ENCODE peak calls at places on chromosomes 1 and 21, in seven cellular contexts. H is fibroblast of lung, G is left ventricle myocardium inferior, D is HFF-Myc, S is A549, F is thoracic aorta, C is foreskin fibroblast. Q is an unnamed sample.

GRCh38 chr1:191714810-191715209 is 443.5 kb upstream of the RGS18 start:
- DNase-seq in H (no peak), G (no peak), D (no peak), S (no peak), F (no peak), C (no peak), Q (no peak)

GRCh38 chr1:15413563-15414449 is 4.1 kb downstream of the EFHD2 start:
- DNase-seq in H (no peak), G (no peak), D (no peak), S (no peak), F (no peak), C (no peak), Q (no peak)

GRCh38 chr1:109547412-109548320 is 749 bp upstream of the GNAI3 start:
- DNase-seq in H (peak), G (no peak), D (no peak), S (no peak), F (no peak), C (no peak), Q (no peak)

GRCh38 chr1:11862890-11863289 is 4.1 kb upstream of the NPPB start:
- DNase-seq in H (no peak), G (no peak), D (no peak), S (no peak), F (no peak), C (no peak), Q (no peak)

GRCh38 chr1:35564884-35565741 is 7.5 kb downstream of the NCDN start:
- DNase-seq in H (no peak), G (no peak), D (no peak), S (no peak), F (no peak), C (no peak), Q (no peak)

GRCh38 chr21:36135391-36136094 is 664 bp downstream of the CBR3 start:
- DNase-seq in H (peak), G (peak), D (no peak), S (peak), F (no peak), C (peak), Q (peak)

GRCh38 chr21:21200103-21200938 is 202.1 kb downstream of the NCAM2 start:
- DNase-seq in H (peak), G (peak), D (peak), S (peak), F (peak), C (peak), Q (peak)

GRCh38 chr1:151639466-151639865 is 27.6 kb downstream of the SNX27 start:
- DNase-seq in H (peak), G (no peak), D (no peak), S (peak), F (no peak), C (peak), Q (no peak)

GRCh38 chr21:28142692-28143091 is 850.0 kb downstream of the LTN1 start:
- DNase-seq in H (peak), G (no peak), D (peak), S (no peak), F (no peak), C (peak), Q (no peak)

GRCh38 chr1:26280333-26281042 is 602 bp downstream of the SH3BGRL3 start:
- DNase-seq in H (peak), G (no peak), D (no peak), S (no peak), F (no peak), C (no peak), Q (no peak)

GRCh38 chr1:72282271-72282656 is at the start of gene NEGR1:
- DNase-seq in H (peak), G (peak), D (no peak), S (no peak), F (peak), C (peak), Q (no peak)

GRCh38 chr1:55275976-55276375 is 60.8 kb upstream of the USP24 start:
- DNase-seq in H (peak), G (no peak), D (no peak), S (no peak), F (no peak), C (no peak), Q (no peak)

DNA sequence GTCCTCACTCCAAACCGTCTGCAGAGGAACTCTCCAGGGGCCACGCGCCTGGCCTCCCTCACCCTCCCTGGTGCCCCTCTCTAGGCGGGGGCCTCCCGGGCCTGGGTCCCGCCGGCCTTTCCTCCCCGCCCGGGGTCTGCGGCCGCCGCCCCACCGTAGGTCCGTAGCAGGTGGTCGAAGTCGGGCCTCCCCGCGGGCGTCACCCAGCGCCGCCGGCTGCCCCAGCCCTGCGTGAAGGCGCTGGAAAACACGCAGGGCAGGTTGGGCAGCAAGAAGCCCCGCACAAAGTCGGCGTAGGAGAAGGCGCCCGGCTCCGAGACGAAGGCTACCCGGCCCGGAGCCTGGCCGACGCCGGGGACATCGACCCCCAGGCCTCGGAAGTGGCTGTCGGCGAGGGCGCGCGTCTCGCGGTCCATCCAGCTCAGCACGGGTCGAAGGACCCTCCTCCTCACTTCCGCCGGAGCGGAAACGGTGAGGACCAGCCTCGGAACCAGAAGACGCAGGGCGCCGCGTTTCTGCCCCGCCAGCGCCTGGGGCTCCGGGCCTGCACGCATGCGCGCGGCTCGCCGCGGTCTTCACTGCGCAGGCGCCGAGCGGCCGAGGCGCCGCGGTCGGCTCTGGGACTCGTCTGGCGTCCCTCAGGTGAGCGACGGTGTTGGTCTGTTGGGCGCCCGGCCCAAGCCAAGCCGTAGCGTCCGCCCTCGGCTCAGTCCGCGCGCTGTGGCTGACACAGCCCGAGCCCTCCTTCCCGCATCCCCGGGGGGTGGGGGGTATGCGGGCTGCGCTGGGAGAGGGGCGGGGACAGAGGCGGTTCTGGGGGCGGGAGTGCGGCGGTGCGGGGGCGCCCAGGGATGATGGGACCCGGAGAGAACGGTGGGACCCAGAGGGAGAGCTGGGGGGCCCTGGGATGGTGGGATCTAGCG is at the start of the genes JMJD4 and SNAP47:
- DNase-seq in H (peak), G (peak), D (peak), S (peak), F (peak), C (peak), Q (peak)
- TF ChIP-seq CTCF in H (no peak), G (no peak), D (no peak), S (no peak), F (no peak), C (no peak), Q (no peak)

GRCh38 chr21:42864286-42864685 is 15.1 kb downstream of the WDR4 start:
- DNase-seq in H (no peak), G (no peak), D (no peak), S (no peak), F (no peak), C (no peak), Q (no peak)

GRCh38 chr21:42863504-42863870 is 15.9 kb downstream of the WDR4 start:
- DNase-seq in H (no peak), G (no peak), D (no peak), S (no peak), F (no peak), C (no peak), Q (no peak)

GRCh38 chr21:42862123-42862475 is 17.2 kb downstream of the WDR4 start:
- DNase-seq in H (no peak), G (no peak), D (no peak), S (no peak), F (no peak), C (no peak), Q (no peak)

GRCh38 chr21:42861311-42862122 is 17.8 kb downstream of the WDR4 start:
- DNase-seq in H (no peak), G (no peak), D (no peak), S (no peak), F (no peak), C (no peak), Q (no peak)

DNA sequence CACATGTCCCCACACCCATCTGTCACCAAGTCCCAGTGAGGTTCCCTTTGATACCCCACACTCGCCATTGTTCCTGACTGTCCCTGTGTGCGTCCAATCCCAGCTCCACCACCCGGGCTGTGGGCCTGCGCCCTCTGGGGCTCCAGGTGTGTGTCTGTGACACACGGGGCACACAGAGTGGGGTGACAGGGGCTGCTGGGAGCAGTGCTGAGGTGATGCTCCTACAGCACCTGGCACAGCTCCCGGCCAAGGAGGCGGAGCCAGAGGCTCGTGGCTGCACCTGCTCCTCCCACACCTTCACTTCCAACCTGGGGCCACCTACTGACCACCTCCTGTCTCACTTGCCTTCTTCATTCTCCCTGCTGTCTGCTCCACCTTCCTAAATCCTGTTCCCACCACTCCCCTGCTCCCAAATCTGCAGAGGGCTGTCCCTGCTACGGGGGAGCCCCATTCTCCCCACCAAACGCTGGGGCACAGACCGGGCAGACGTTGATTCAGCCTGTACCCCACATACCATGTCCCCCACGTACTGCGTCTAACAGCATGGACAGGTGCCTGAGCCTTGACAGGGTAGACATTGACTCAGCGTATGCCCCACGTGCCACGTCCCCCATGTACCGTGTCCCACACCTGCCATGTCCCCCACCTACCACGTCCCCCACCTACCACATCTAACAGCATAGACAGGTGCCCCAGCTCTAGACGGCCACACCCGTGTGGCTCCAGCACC is 16.4 kb downstream of the WDR4 start:
- DNase-seq in H (no peak), G (no peak), D (no peak), S (peak), F (no peak), C (no peak), Q (no peak)
- TF ChIP-seq CTCF in H (no peak), G (no peak), D (no peak), S (no peak), F (no peak), C (no peak), Q (no peak)

GRCh38 chr1:160724445-160725242 is 13.0 kb upstream of the CD48 start:
- DNase-seq in H (no peak), G (no peak), D (no peak), S (peak), F (no peak), C (no peak), Q (no peak)
- TF ChIP-seq CTCF in H (no peak), G (no peak), D (no peak), S (no peak), F (no peak), C (no peak), Q (no peak)

DNA sequence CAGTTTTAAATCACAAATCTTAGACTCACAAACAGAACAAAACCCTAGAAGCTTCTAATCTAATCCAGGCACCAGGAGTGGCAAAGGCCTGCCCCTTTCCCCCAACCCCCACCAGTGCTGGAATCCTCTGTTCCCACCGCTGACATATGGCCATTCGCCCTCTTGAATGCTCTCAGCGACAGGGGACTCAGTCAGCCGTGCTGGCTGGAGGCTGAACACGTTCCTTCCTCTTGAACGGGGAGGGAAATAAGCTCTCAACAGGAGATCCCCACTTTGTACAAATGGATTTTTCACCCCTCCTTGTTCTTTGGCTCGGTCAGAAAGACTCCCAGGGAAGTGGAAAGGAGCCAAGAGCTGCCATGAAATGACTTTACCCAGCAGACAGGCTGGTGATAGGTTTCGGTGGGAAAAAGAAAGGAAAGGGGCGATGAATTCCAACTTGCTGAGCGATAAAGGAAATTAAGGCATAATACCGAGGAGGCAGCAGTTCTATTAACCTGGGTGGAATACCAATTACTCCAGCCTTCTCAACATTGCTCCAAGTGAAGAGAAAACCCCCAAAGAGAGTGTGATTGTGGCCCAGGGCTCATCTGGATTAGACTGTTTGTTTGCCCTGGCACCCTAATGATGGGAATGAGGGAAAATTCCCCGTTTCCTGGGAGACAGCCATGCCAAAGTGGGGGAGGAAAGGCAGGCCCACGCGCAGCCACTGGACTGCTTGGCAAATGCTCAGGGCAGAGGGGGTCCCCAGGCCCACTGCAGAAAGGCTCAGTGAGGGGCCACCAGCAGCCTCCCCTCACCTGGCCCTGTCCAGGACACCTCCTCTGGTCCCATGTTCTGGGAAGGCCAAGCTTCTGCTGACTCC is 24.0 kb downstream of the LRP8 start:
- DNase-seq in H (peak), G (no peak), D (no peak), S (no peak), F (no peak), C (no peak), Q (no peak)
- TF ChIP-seq CTCF in H (no peak), G (no peak), D (no peak), S (no peak), F (no peak), C (no peak), Q (no peak)

DNA sequence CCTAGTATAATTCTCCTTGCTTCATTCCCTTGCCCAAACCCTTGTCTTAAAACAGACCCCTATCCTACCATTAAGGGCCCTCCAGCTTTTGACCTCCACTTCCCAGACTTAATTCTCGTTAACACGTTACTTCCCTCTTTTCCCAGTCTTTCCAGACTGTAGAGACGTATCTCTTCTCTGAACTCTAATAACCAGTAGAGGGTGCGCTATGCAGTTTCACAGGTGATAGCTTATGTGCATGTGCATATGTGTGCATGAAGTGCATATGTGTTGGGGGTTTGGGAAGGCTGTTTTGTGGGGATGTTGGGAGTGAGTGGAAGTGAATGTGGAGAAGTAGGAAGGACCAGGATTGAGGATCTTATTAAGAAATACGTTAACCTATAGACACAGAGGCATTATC is 78.1 kb upstream of the CCDC190 start:
- DNase-seq in H (no peak), G (no peak), D (no peak), S (peak), F (no peak), C (no peak), Q (no peak)
- TF ChIP-seq CTCF in H (no peak), G (no peak), D (no peak), S (peak), F (no peak), C (no peak), Q (no peak)

DNA sequence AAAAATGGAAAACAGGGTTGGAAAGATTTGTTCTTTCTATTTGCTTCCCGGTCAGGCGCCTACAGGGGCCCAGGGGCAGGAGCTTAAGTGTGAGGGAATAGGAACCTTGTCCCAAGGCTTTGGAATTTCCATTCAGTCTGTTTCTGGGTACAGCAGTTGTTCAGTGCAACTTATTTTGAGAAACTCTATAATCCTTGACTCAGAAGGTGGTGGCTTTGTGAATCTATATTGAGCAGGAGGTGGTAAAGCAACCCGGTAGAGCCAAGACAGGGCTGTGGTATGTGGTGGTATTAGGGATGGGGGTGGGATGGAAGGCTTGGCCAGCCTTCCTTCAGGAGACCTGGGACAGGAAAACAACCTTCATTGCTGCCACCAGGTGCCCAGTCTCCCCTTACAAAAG is 20.0 kb downstream of the GJA5 start:
- DNase-seq in H (no peak), G (no peak), D (no peak), S (no peak), F (no peak), C (no peak), Q (no peak)
- TF ChIP-seq CTCF in H (no peak), G (no peak), D (no peak), S (no peak), F (no peak), C (no peak), Q (no peak)

Q was measured in omental fat pad.